ENCODE peak calls at places on chromosomes 12 and 14, in four cellular contexts. One of them, this sample, is unnamed.

GRCh38 chr12:65940744-65941143 is 116.5 kb downstream of the HMGA2 start:
- DNase-seq in GM04504: no peak
- DNase-seq in choroid plexus epithelial cell: no peak
- DNase-seq in astrocyte of the spinal cord: no peak
- DNase-seq in this sample: no peak

GRCh38 chr12:110039085-110039807 is 9.1 kb downstream of the C12orf76 start:
- DNase-seq in astrocyte of the spinal cord: peak; percentile 91
- DNase-seq in GM04504: peak; percentile 84
- DNase-seq in choroid plexus epithelial cell: peak; percentile 94
- DNase-seq in this sample: peak; percentile 93

GRCh38 chr12:96414637-96415036 is 14.4 kb upstream of the CDK17 start:
- DNase-seq in choroid plexus epithelial cell: no peak
- DNase-seq in GM04504: no peak
- DNase-seq in astrocyte of the spinal cord: no peak
- DNase-seq in this sample: no peak

GRCh38 chr12:124636138-124636968 is 68.9 kb upstream of the NCOR2 start:
- DNase-seq in astrocyte of the spinal cord: peak; percentile 50
- DNase-seq in GM04504: peak; percentile 47
- DNase-seq in choroid plexus epithelial cell: peak; percentile 57
- DNase-seq in this sample: peak; percentile 18

GRCh38 chr14:46432516-46432915 is 219.1 kb downstream of the RPL10L start:
- DNase-seq in astrocyte of the spinal cord: no peak
- DNase-seq in GM04504: no peak
- DNase-seq in choroid plexus epithelial cell: no peak
- DNase-seq in this sample: no peak

GRCh38 chr14:104441275-104442106 is 138.1 kb upstream of the C14orf180 start:
- DNase-seq in astrocyte of the spinal cord: no peak
- DNase-seq in GM04504: no peak
- DNase-seq in choroid plexus epithelial cell: no peak
- DNase-seq in this sample: no peak

GRCh38 chr14:102594514-102595175 is 2.2 kb downstream of the RCOR1 start:
- DNase-seq in astrocyte of the spinal cord: peak; percentile 60
- DNase-seq in choroid plexus epithelial cell: peak; percentile 74
- DNase-seq in GM04504: no peak
- DNase-seq in this sample: peak; percentile 54

GRCh38 chr12:25557830-25558436 is 4.8 kb upstream of the LMNTD1 start:
- DNase-seq in astrocyte of the spinal cord: peak; percentile 51
- DNase-seq in GM04504: peak; percentile 15
- DNase-seq in choroid plexus epithelial cell: peak; percentile 71
- DNase-seq in this sample: no peak

GRCh38 chr14:95341564-95341963 is 21.9 kb upstream of the CLMN start:
- DNase-seq in GM04504: no peak
- DNase-seq in astrocyte of the spinal cord: no peak
- DNase-seq in choroid plexus epithelial cell: no peak
- DNase-seq in this sample: no peak

GRCh38 chr12:3200779-3201738 is 123.9 kb downstream of the TSPAN9 start:
- DNase-seq in choroid plexus epithelial cell: peak; percentile 26
- DNase-seq in GM04504: no peak
- DNase-seq in astrocyte of the spinal cord: no peak
- DNase-seq in this sample: no peak

GRCh38 chr12:4829161-4829792 is 80.4 kb upstream of the KCNA1 start:
- DNase-seq in astrocyte of the spinal cord: no peak
- DNase-seq in GM04504: no peak
- DNase-seq in choroid plexus epithelial cell: no peak
- DNase-seq in this sample: no peak